ENCODE peak calls at places on chromosome 6, in four cellular contexts. Q, L, S and T are unnamed samples.

GRCh38 chr6:150622941-150623874 is 23.5 kb downstream of the PLEKHG1 start:
- DNase-seq in Q (no peak), L (no peak), S (no peak), T (no peak)

GRCh38 chr6:30006170-30007131 is 54.6 kb upstream of the POLR1H start:
- DNase-seq in Q (peak; percentile 5), L (no peak), S (peak; percentile 37), T (no peak)

GRCh38 chr6:71011861-71012260 is 55.0 kb upstream of the B3GAT2 start:
- DNase-seq in Q (no peak), L (no peak), S (no peak), T (no peak)

GRCh38 chr6:147283460-147283859 is 79.2 kb downstream of the STXBP5 start:
- DNase-seq in Q (no peak), L (no peak), S (no peak), T (no peak)

GRCh38 chr6:7087066-7087465 is 20.7 kb upstream of the RREB1 start:
- DNase-seq in Q (no peak), L (no peak), S (no peak), T (no peak)

GRCh38 chr6:159434410-159434809 is 258.6 kb downstream of the SOD2 start:
- DNase-seq in Q (no peak), L (no peak), S (no peak), T (no peak)

GRCh38 chr6:113858067-113858604 is 991 bp downstream of the MARCKS start:
- DNase-seq in Q (no peak), L (no peak), S (peak; percentile 41), T (no peak)

GRCh38 chr6:21764989-21765388 is 171.4 kb downstream of the SOX4 start:
- DNase-seq in Q (no peak), L (no peak), S (no peak), T (no peak)

GRCh38 chr6:72966628-72967280 is 258.5 kb downstream of the KHDC1L start:
- DNase-seq in Q (no peak), L (no peak), S (no peak), T (no peak)

GRCh38 chr6:32865724-32866443 is 11.9 kb downstream of the PSMB9 start:
- DNase-seq in Q (no peak), L (no peak), S (no peak), T (no peak)

GRCh38 chr6:161373905-161374451 is 100.1 kb upstream of the AGPAT4 start:
- DNase-seq in Q (peak; percentile 23), L (no peak), S (peak; percentile 71), T (peak; percentile 53)

GRCh38 chr6:137261393-137262154 is 42.4 kb upstream of the IFNGR1 start:
- DNase-seq in Q (no peak), L (peak; percentile 34), S (no peak), T (no peak)

GRCh38 chr6:56359201-56359899 is 112.0 kb upstream of the COL21A1 start:
- DNase-seq in Q (peak; percentile 21), L (peak; percentile 58), S (peak; percentile 65), T (peak; percentile 16)

GRCh38 chr6:106101466-106101865 is 15.3 kb downstream of the PRDM1 start:
- DNase-seq in Q (no peak), L (no peak), S (no peak), T (no peak)

GRCh38 chr6:19530188-19530587 is 307.0 kb upstream of the ID4 start:
- DNase-seq in Q (no peak), L (no peak), S (no peak), T (no peak)

GRCh38 chr6:143765422-143766184 is 77.5 kb upstream of the LTV1 start:
- DNase-seq in Q (no peak), L (no peak), S (no peak), T (no peak)

GRCh38 chr6:37502703-37503485 is 3.2 kb upstream of the CCDC167 start:
- DNase-seq in Q (peak; percentile 68), L (no peak), S (peak; percentile 57), T (peak; percentile 85)

GRCh38 chr6:139608872-139609271 is 234.4 kb upstream of the CITED2 start:
- DNase-seq in Q (no peak), L (no peak), S (no peak), T (no peak)

GRCh38 chr6:64507661-64508060 is 872.1 kb downstream of the PHF3 start:
- DNase-seq in Q (no peak), L (no peak), S (no peak), T (no peak)

GRCh38 chr6:43060034-43060754 is 763 bp downstream of the KLC4 start:
- DNase-seq in Q (no peak), L (no peak), S (no peak), T (no peak)

GRCh38 chr6:23522751-23523527 is 603.1 kb upstream of the NRSN1 start:
- DNase-seq in Q (no peak), L (no peak), S (no peak), T (no peak)

GRCh38 chr6:121666809-121667208 is 231.4 kb downstream of the GJA1 start:
- DNase-seq in Q (no peak), L (peak; percentile 54), S (no peak), T (no peak)

GRCh38 chr6:30760537-30760936 is 16.2 kb upstream of the IER3 start:
- DNase-seq in Q (no peak), L (no peak), S (no peak), T (no peak)

GRCh38 chr6:84777888-84778287 is 13.5 kb upstream of the TBX18 start:
- DNase-seq in Q (no peak), L (no peak), S (no peak), T (no peak)

GRCh38 chr6:121544691-121545090 is 109.2 kb downstream of the GJA1 start:
- DNase-seq in Q (no peak), L (no peak), S (no peak), T (no peak)

GRCh38 chr6:163309491-163310026 is 105.0 kb upstream of the QKI start:
- DNase-seq in Q (no peak), L (no peak), S (no peak), T (no peak)